ENCODE peak calls at places on chromosomes 12 and 14, in nine cellular contexts. G, I, C, J, Z, H, P, N and S are unnamed samples.

GRCh38 chr12:75658286-75658685 is 146.9 kb upstream of the KRR1 start:
- DNase-seq in G (no peak), I (no peak), C (no peak), J (no peak), Z (no peak), H (no peak), P (no peak), N (no peak), S (no peak)

GRCh38 chr12:132133952-132134652 is 10.0 kb downstream of the DDX51 start:
- DNase-seq in G (no peak), I (no peak), C (no peak), J (no peak), Z (no peak), H (no peak), P (no peak), N (peak; percentile 39), S (no peak)

GRCh38 chr12:113818278-113818677 is 147.8 kb downstream of the RBM19 start:
- DNase-seq in G (no peak), I (no peak), C (no peak), J (no peak), Z (no peak), H (no peak), P (peak; percentile 47), N (no peak), S (no peak)

GRCh38 chr12:68118096-68118755 is 41.3 kb downstream of the IFNG start:
- DNase-seq in G (no peak), I (no peak), C (no peak), J (no peak), Z (no peak), H (no peak), P (no peak), N (no peak), S (no peak)

GRCh38 chr14:65211341-65211987 is 109.1 kb upstream of the MAX start:
- DNase-seq in G (no peak), I (no peak), C (no peak), J (no peak), Z (no peak), H (no peak), P (no peak), N (no peak), S (no peak)

GRCh38 chr12:12636641-12637040 is 25.0 kb downstream of the CREBL2 start:
- DNase-seq in G (no peak), I (no peak), C (no peak), J (no peak), Z (no peak), H (no peak), P (no peak), N (no peak), S (no peak)

GRCh38 chr14:92680781-92681650 is 67.4 kb downstream of the LGMN start:
- DNase-seq in G (peak; percentile 56), I (peak; percentile 77), C (peak; percentile 51), J (peak; percentile 72), Z (peak; percentile 84), H (peak; percentile 67), P (peak; percentile 69), N (peak; percentile 92), S (peak; percentile 74)

GRCh38 chr12:2453076-2453806 is 341.5 kb upstream of the FKBP4 start:
- DNase-seq in G (no peak), I (no peak), C (no peak), J (no peak), Z (no peak), H (no peak), P (no peak), N (no peak), S (no peak)

GRCh38 chr14:86777950-86778602 is 1214.9 kb downstream of the GALC start:
- DNase-seq in G (no peak), I (no peak), C (no peak), J (no peak), Z (no peak), H (no peak), P (no peak), N (no peak), S (no peak)

GRCh38 chr12:51847830-51848727 is at the start of gene FIGNL2:
- DNase-seq in G (no peak), I (no peak), C (no peak), J (no peak), Z (peak; percentile 76), H (no peak), P (no peak), N (no peak), S (no peak)

GRCh38 chr12:47110011-47110541 is 30.3 kb upstream of the AMIGO2 start:
- DNase-seq in G (no peak), I (no peak), C (no peak), J (no peak), Z (no peak), H (no peak), P (no peak), N (no peak), S (no peak)

GRCh38 chr12:94998322-94998721 is 5.2 kb downstream of the NDUFA12 start:
- DNase-seq in G (no peak), I (no peak), C (no peak), J (no peak), Z (no peak), H (no peak), P (no peak), N (no peak), S (no peak)